ENCODE peak calls at places on chromosomes 11 and 22, in six cellular contexts. G, B, F, V, H and K are unnamed samples.

GRCh38 chr11:102807921-102808320 is 10.0 kb upstream of the MMP1 start:
- DNase-seq in V (no peak), F (peak; percentile 43), G (no peak), H (peak; percentile 24), B (peak; percentile 43), K (no peak)

GRCh38 chr22:24420072-24420976 is 7.1 kb upstream of the ADORA2A start:
- DNase-seq in H (no peak), V (no peak), F (no peak), G (no peak), B (no peak), K (no peak)

GRCh38 chr11:12069053-12069676 is 41.2 kb upstream of the MICAL2 start:
- DNase-seq in F (no peak), V (no peak), G (no peak), B (no peak), H (no peak), K (no peak)

GRCh38 chr22:48319321-48320047 is 1508.2 kb downstream of the BRD1 start:
- DNase-seq in V (no peak), H (no peak), G (no peak), B (no peak), F (no peak), K (no peak)

GRCh38 chr11:27717377-27717776 is 17.1 kb upstream of the BDNF start:
- DNase-seq in G (no peak), H (no peak), F (no peak), B (peak; percentile 21), V (no peak), K (no peak)

GRCh38 chr11:57085604-57086003 is 96.1 kb upstream of the LRRC55 start:
- DNase-seq in V (no peak), H (no peak), F (no peak), B (no peak), G (no peak), K (no peak)

GRCh38 chr11:102187416-102188125 is 77.3 kb downstream of the YAP1 start:
- DNase-seq in H (no peak), F (no peak), G (no peak), B (no peak), V (no peak), K (no peak)

GRCh38 chr11:95917188-95918036 is 6.5 kb downstream of the MTMR2 start:
- DNase-seq in G (no peak), V (no peak), B (peak; percentile 63), H (no peak), F (no peak), K (no peak)

GRCh38 chr11:75198278-75198948 is 42.2 kb upstream of the TPBGL start:
- DNase-seq in H (no peak), F (no peak), B (no peak), V (no peak), G (no peak), K (no peak)

GRCh38 chr11:587546-587945 is 11.3 kb downstream of the PHRF1 start:
- DNase-seq in B (no peak), V (no peak), F (no peak), G (no peak), H (no peak), K (no peak)

GRCh38 chr11:12199231-12199948 is 89.0 kb downstream of the MICAL2 start:
- DNase-seq in F (no peak), V (no peak), B (no peak), G (no peak), H (peak; percentile 52), K (no peak)

GRCh38 chr11:37643968-37644367 is 1045.9 kb upstream of the RAG2 start:
- DNase-seq in G (no peak), F (no peak), B (no peak), H (no peak), V (no peak), K (no peak)

GRCh38 chr22:19543970-19544708 is 19.9 kb upstream of the CLDN5 start:
- DNase-seq in V (no peak), H (no peak), B (no peak), F (peak; percentile 90), G (no peak), K (no peak)

GRCh38 chr11:1055109-1055703 is 18.7 kb upstream of the MUC6 start:
- DNase-seq in V (no peak), B (no peak), H (no peak), F (no peak), G (peak; percentile 9), K (no peak)

GRCh38 chr11:17601206-17602075 is 54.4 kb downstream of the OTOG start:
- DNase-seq in V (no peak), H (no peak), B (peak; percentile 1), F (peak; percentile 17), G (no peak), K (no peak)

GRCh38 chr22:50016988-50017700 is 4.6 kb upstream of the IL17REL start:
- DNase-seq in V (no peak), B (peak; percentile 37), H (peak; percentile 5), G (no peak), F (peak; percentile 63), K (no peak)

GRCh38 chr11:129190087-129190486 is 2.0 kb downstream of the ARHGAP32 start:
- DNase-seq in F (peak; percentile 29), V (no peak), H (no peak), G (no peak), B (no peak), K (no peak)

GRCh38 chr11:63510360-63511130 is 4.7 kb downstream of the LGALS12 start:
- DNase-seq in H (peak; percentile 55), B (peak; percentile 63), V (no peak), G (peak; percentile 67), F (peak; percentile 73), K (no peak)

GRCh38 chr22:44439356-44440223 is 58.4 kb downstream of the RTL6 start:
- DNase-seq in B (no peak), F (no peak), G (no peak), H (no peak), V (no peak), K (no peak)

GRCh38 chr22:37623075-37624016 is 14.7 kb downstream of the GGA1 start:
- DNase-seq in G (peak; percentile 70), F (peak; percentile 73), B (no peak), H (peak; percentile 69), V (peak; percentile 67), K (no peak)

GRCh38 chr11:47923667-47924066 is 56.7 kb upstream of the PTPRJ start:
- DNase-seq in F (peak; percentile 62), B (peak; percentile 48), H (peak; percentile 59), V (no peak), G (peak; percentile 21), K (no peak)

GRCh38 chr22:23675502-23676415 is 15.1 kb upstream of the RGL4 start:
- DNase-seq in V (no peak), G (no peak), H (peak; percentile 85), B (no peak), F (peak; percentile 86), K (no peak)

GRCh38 chr11:67270256-67271211 is 4.3 kb downstream of the GRK2 start:
- DNase-seq in B (no peak), G (peak; percentile 55), F (no peak), V (no peak), H (peak; percentile 50), K (no peak)

DNA sequence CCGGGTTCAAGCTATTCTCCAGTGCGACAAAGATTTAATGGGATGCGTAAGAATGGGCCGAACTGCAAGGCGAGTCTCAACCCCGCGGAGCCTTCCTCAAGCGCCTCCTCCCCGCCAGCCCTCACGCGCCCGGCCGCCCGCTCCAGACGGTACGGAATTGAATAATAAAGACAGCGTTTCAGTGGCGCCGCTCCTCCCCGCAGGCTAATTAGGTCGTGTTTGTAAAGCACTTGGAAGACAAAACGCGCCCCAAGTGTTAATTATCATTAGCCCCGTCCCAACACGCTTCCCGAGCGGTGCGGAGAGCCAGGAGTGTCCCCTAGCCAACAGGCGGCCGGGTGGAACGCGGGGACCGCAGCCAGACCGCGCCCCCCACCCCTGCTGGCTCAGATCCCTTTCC is 192.0 kb downstream of the BUD13 start:
- DNase-seq in F (no peak), B (no peak), H (no peak), V (no peak), G (no peak), K (no peak)
- H3K27me3 ChIP-seq in F (peaks cover 2% of the 10 kb centered on the region), B (peaks cover 23% of the 10 kb centered on the region), H (no peaks in the 10 kb centered on the region), V (no peaks in the 10 kb centered on the region), G (peaks cover 20% of the 10 kb centered on the region), K (peaks cover 8% of the 10 kb centered on the region)

DNA sequence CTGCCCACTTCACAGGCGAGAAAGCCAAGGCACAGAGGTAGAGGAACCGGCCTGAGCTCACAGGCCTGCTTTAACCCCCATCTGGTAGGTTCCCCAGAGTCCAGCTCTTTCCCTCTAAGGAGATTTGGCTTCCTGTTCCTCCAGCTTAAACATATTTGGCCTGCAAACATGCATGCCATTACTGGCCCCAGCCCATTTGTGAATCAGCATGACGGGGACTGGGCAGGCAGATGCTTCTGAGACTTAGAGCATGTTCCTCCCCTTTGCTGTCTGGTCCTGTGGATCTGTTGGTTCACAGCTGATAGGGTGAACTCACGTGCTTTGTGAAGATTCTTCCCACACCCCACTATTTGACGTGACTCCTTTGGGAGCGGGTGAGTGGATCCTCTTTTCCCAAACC is 12.6 kb downstream of the CHST1 start:
- DNase-seq in B (peak; percentile 36), V (no peak), G (no peak), H (no peak), F (no peak), K (no peak)
- H3K27me3 ChIP-seq in B (no peaks in the 10 kb centered on the region), V (no peaks in the 10 kb centered on the region), G (no peaks in the 10 kb centered on the region), H (no peaks in the 10 kb centered on the region), F (no peaks in the 10 kb centered on the region), K (no peaks in the 10 kb centered on the region)

GRCh38 chr11:114270531-114271270 is 25.5 kb upstream of the NNMT start:
- DNase-seq in V (no peak), G (no peak), F (no peak), H (no peak), B (no peak), K (no peak)

GRCh38 chr11:114273890-114274635 is 22.1 kb upstream of the NNMT start:
- DNase-seq in H (no peak), V (no peak), F (no peak), G (no peak), B (no peak), K (no peak)

GRCh38 chr11:114271316-114271715 is 24.9 kb upstream of the NNMT start:
- DNase-seq in V (no peak), F (no peak), G (no peak), H (no peak), B (no peak), K (no peak)

GRCh38 chr11:114273071-114273470 is 23.1 kb upstream of the NNMT start:
- DNase-seq in G (no peak), F (no peak), H (no peak), B (no peak), V (no peak), K (no peak)

DNA sequence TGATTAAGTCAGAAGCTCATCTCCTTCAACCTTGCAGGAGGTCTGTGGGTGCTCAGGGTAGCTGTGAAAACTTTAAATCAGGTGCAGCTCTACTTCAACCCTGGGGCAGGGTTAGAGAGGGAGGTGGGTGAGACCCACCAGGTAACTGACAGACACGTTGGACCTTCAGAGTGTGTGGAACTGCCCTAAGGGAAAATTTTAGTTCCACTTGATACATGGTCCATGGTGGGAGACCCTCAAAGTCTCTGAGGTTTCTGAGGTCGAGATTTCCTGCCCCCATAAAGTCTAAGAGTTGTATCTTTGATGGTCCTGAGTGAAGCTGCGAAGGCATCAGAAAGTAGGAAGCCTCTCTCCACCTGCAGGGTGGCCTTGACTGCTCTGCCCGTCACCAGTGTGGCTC is 23.9 kb upstream of the NNMT start:
- DNase-seq in F (no peak), H (no peak), G (no peak), B (no peak), V (no peak), K (no peak)
- H3K27me3 ChIP-seq in F (no peaks in the 10 kb centered on the region), H (no peaks in the 10 kb centered on the region), G (no peaks in the 10 kb centered on the region), B (peaks cover 21% of the 10 kb centered on the region), V (no peaks in the 10 kb centered on the region), K (peaks cover 46% of the 10 kb centered on the region)

DNA sequence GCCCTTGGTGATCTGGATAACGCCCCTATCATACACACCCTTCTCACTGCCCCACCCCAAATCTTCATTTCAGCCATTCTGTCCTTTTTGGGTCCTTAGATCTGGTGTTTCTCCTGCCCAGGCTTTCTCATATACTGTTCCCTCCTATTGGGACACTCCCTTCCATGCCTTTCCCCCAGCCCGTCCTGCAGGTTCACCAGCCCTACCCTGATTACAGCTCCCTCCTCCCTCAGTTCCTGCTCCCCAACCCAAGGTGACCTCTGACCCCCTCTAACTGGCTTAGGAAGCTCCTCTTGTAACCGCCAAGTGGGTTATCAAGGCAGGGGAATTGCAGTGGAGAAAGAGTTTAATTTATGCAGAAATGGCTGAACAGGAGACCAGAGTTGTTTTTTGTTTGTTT is 13.0 kb downstream of the MTFP1 start:
- DNase-seq in B (no peak), F (no peak), H (no peak), V (no peak), G (no peak), K (no peak)
- H3K27me3 ChIP-seq in B (no peaks in the 10 kb centered on the region), F (no peaks in the 10 kb centered on the region), H (no peaks in the 10 kb centered on the region), V (peaks cover 3% of the 10 kb centered on the region), G (no peaks in the 10 kb centered on the region), K (peaks cover 33% of the 10 kb centered on the region)